ENCODE peak calls at places on chromosome 7, in seven cellular contexts. V is neuronal stem cell, A is GM23338, O is ovary, I is astrocyte, S is right cardiac atrium, C is pancreas. F is an unnamed sample.

GRCh38 chr7:32539917-32540544 is 44.7 kb downstream of the AVL9 start:
- DNase-seq in V (no peak), A (no peak), O (no peak), I (no peak), S (no peak), C (no peak), F (no peak)

GRCh38 chr7:50637725-50638643 is 72.8 kb upstream of the DDC start:
- DNase-seq in V (no peak), A (no peak), O (no peak), I (peak; percentile 26), S (no peak), C (no peak), F (no peak)

GRCh38 chr7:95730493-95731280 is 41.7 kb upstream of the DYNC1I1 start:
- DNase-seq in V (no peak), A (no peak), O (no peak), I (no peak), S (no peak), C (no peak), F (no peak)

GRCh38 chr7:156460861-156461632 is 179.5 kb upstream of the RNF32 start:
- DNase-seq in V (no peak), A (no peak), O (no peak), I (no peak), S (no peak), C (no peak), F (no peak)

GRCh38 chr7:107130487-107131220 is 38.1 kb upstream of the HBP1 start:
- DNase-seq in V (no peak), A (peak; percentile 62), O (no peak), I (peak; percentile 30), S (no peak), C (no peak), F (no peak)

GRCh38 chr7:106071999-106072714 is 40.0 kb downstream of the SYPL1 start:
- DNase-seq in V (no peak), A (no peak), O (no peak), I (no peak), S (no peak), C (no peak), F (no peak)

GRCh38 chr7:55118426-55118825 is 99.6 kb downstream of the EGFR start:
- DNase-seq in V (no peak), A (no peak), O (no peak), I (no peak), S (no peak), C (no peak), F (no peak)

GRCh38 chr7:36115448-36116321 is 37.4 kb upstream of the EEPD1 start:
- DNase-seq in V (no peak), A (no peak), O (peak; percentile 54), I (peak; percentile 96), S (peak; percentile 80), C (no peak), F (peak; percentile 89)

GRCh38 chr7:150324366-150324961 is 1.1 kb upstream of the ACTR3C start:
- DNase-seq in V (no peak), A (peak; percentile 17), O (peak; percentile 42), I (peak; percentile 54), S (no peak), C (no peak), F (no peak)

GRCh38 chr7:64667311-64667710 is 1.4 kb downstream of the ZNF107 start:
- DNase-seq in V (no peak), A (no peak), O (no peak), I (no peak), S (no peak), C (no peak), F (no peak)

GRCh38 chr7:128205068-128205467 is 36.0 kb upstream of the LEP start:
- DNase-seq in V (no peak), A (no peak), O (no peak), I (no peak), S (no peak), C (no peak), F (no peak)

GRCh38 chr7:22572937-22573336 is 72.9 kb upstream of the STEAP1B start:
- DNase-seq in V (no peak), A (no peak), O (no peak), I (peak; percentile 91), S (no peak), C (no peak), F (no peak)

GRCh38 chr7:3955026-3955425 is 654.0 kb downstream of the SDK1 start:
- DNase-seq in V (no peak), A (no peak), O (no peak), I (no peak), S (no peak), C (no peak), F (no peak)

GRCh38 chr7:1569016-1569415 is 816 bp downstream of the PSMG3 start:
- DNase-seq in V (no peak), A (no peak), O (no peak), I (peak; percentile 67), S (no peak), C (no peak), F (peak; percentile 72)

GRCh38 chr7:35802649-35803048 is 1.8 kb downstream of the SEPTIN7 start:
- DNase-seq in V (no peak), A (no peak), O (no peak), I (peak; percentile 6), S (no peak), C (no peak), F (no peak)

GRCh38 chr7:69962077-69962855 is 364.0 kb downstream of the AUTS2 start:
- DNase-seq in V (no peak), A (peak; percentile 27), O (no peak), I (peak; percentile 16), S (peak; percentile 32), C (no peak), F (no peak)

GRCh38 chr7:114554781-114555537 is 140.3 kb downstream of the FOXP2 start:
- DNase-seq in V (no peak), A (no peak), O (no peak), I (peak; percentile 59), S (no peak), C (no peak), F (no peak)

DNA sequence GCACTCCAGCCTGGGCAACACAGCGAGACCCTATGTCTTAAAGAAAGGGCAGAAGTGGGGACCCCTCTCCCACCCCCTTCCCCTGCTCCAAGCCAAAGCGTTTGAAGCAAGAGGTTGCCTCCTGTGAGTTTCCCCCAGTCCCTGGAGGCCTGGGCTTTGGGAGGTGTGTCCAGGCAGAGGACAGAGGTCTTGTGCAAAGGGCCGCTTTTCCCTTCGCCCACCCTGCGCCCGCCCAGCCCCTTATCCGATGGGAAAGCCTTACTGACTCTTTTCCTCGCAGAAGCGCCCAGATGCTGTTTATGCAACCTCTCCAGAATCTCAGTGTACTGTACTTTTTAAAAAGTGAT is 50.6 kb upstream of the GTF2I start:
- DNase-seq in V (no peak), A (no peak), O (no peak), I (no peak), S (no peak), C (no peak), F (no peak)
- H3K4me3 ChIP-seq in V (no peak overlapping the region), A (peak overlapping the region; percentile 47), O (peak overlapping the region; percentile 40), I (peak overlapping the region; percentile 39), S (peak overlapping the region; percentile 50), C (no peak overlapping the region), F (peak overlapping the region; percentile 60)

DNA sequence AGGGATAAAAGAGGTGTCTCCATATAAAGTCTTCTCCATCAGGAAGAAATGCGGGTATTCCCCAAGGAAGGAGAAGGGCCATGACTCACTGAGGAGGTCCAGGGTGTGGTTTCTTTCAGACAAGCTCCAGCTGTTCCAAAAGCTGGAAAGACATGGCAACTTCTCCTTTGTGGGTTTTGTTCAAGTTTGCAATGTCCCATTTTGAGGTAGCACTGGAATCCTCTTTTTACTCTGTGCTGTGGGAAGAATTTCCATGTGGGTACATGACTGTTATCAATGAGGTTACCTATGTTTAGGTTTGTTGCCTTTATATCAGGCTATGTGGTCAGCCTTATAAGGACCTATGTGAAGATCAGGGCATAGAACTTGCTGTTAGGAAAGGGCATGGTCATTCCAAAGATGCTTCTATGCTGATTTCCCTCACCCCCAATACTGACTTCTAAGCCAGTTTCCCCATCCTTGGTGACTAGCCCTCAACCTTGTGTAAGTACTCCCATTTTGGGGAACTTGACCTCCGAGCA is 697.4 kb downstream of the INHBA start:
- DNase-seq in V (no peak), A (no peak), O (no peak), I (peak; percentile 96), S (peak; percentile 25), C (no peak), F (no peak)
- H3K4me1 ChIP-seq in V (peaks cover 23% of the 10 kb centered on the region), A (no peaks in the 10 kb centered on the region), O (peaks cover 4% of the 10 kb centered on the region), I (peaks cover 31% of the 10 kb centered on the region), S (peaks cover 2% of the 10 kb centered on the region), C (no peaks in the 10 kb centered on the region), F (no peaks in the 10 kb centered on the region)

DNA sequence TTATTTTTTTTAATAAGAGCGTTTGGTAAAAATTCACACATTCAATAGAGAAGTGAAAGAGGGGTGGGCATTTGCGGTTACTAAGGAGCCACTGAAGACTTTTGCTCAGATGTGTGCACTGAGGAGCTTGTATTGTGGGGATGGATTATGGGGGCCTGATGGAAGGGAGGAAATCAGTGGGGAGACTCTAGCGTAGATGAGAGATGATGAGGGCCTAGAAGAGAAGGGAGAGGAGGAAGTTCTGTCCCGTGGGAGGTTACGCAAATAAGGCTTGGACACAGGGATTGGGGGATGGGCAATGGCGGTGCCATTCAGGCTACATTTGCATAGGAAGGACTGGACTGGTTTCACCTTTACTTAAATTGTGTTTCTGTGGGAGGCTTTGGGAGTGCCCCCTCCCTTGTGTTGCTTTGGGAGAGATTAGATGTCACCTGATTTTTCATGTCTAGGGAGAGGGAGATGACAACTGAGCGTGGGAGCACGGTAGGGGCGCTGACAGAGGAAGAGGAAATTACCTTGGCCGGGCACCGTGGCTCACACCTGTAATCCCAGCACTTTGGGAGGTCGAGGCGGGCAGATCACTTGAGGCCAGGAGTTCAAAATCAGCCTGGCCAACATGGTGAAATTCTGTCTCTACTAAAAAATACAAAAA is 2.2 kb upstream of the HIP1 start:
- DNase-seq in V (no peak), A (peak; percentile 60), O (no peak), I (no peak), S (peak; percentile 27), C (no peak), F (no peak)
- H3K4me3 ChIP-seq in V (no peak overlapping the region), A (peak overlapping the region; percentile 33), O (no peak overlapping the region), I (no peak overlapping the region), S (no peak overlapping the region), C (no peak overlapping the region), F (no peak overlapping the region)

DNA sequence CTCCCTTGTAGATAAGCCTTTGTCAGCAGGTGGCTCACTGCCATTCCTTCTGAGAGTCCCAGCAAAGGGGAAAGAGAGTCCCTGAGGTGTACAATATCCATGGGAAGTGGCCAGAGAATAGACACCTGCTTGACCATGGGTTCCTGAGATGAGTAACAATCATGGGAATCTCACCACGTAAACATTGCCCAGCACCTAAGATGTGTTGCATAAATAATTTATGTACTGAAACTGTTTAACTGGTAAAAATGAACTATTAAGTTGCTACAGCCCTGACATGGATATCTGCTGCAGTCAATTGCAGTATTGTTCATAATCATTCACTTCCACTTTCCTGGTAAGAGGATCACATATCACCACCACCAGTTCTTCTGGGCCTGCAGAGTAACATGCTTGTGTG is 123.8 kb upstream of the INHBA start:
- DNase-seq in V (no peak), A (no peak), O (no peak), I (no peak), S (no peak), C (no peak), F (no peak)
- H3K4me1 ChIP-seq in V (no peaks in the 10 kb centered on the region), A (no peaks in the 10 kb centered on the region), O (peaks cover 6% of the 10 kb centered on the region), I (peaks cover 10% of the 10 kb centered on the region), S (no peaks in the 10 kb centered on the region), C (no peaks in the 10 kb centered on the region), F (no peaks in the 10 kb centered on the region)